ENCODE peak calls at places on chromosomes 4 and X, in five cellular contexts. One of them, this sample, is unnamed.
A peak's percentile ranks its signal among the peaks of the same experiment; 100 is the strongest.

GRCh38 chr4:140252144-140252741 is 98.3 kb upstream of the MAML3 start:
- DNase-seq in NCI-H510A treated with DMSO at 0.1 percent for 48 hours: peak; percentile 42
- DNase-seq in bronchial epithelial cell: no peak
- DNase-seq in activated naive CD8-positive, alpha-beta T cell treated with anti-CD3 and anti-CD28 coated beads for 36 hours: no peak
- DNase-seq in posterior vena cava: no peak
- DNase-seq in this sample: no peak

GRCh38 chrX:42422961-42423360 is 355.0 kb downstream of the PPP1R2C start:
- DNase-seq in NCI-H510A treated with DMSO at 0.1 percent for 48 hours: no peak
- DNase-seq in bronchial epithelial cell: no peak
- DNase-seq in activated naive CD8-positive, alpha-beta T cell treated with anti-CD3 and anti-CD28 coated beads for 36 hours: no peak
- DNase-seq in posterior vena cava: no peak
- DNase-seq in this sample: no peak

GRCh38 chrX:52082578-52082977 is 13.6 kb upstream of the MAGED4B start:
- DNase-seq in NCI-H510A treated with DMSO at 0.1 percent for 48 hours: no peak
- DNase-seq in bronchial epithelial cell: no peak
- DNase-seq in activated naive CD8-positive, alpha-beta T cell treated with anti-CD3 and anti-CD28 coated beads for 36 hours: no peak
- DNase-seq in posterior vena cava: no peak
- DNase-seq in this sample: no peak

GRCh38 chrX:153400146-153401132 is 711 bp downstream of the PNMA6E start:
- DNase-seq in NCI-H510A treated with DMSO at 0.1 percent for 48 hours: no peak
- DNase-seq in bronchial epithelial cell: no peak
- DNase-seq in activated naive CD8-positive, alpha-beta T cell treated with anti-CD3 and anti-CD28 coated beads for 36 hours: peak; percentile 61
- DNase-seq in posterior vena cava: peak; percentile 83
- DNase-seq in this sample: peak; percentile 88

GRCh38 chr4:36677122-36677521 is 395.7 kb downstream of the DTHD1 start:
- DNase-seq in NCI-H510A treated with DMSO at 0.1 percent for 48 hours: no peak
- DNase-seq in bronchial epithelial cell: peak; percentile 18
- DNase-seq in activated naive CD8-positive, alpha-beta T cell treated with anti-CD3 and anti-CD28 coated beads for 36 hours: no peak
- DNase-seq in posterior vena cava: no peak
- DNase-seq in this sample: no peak

GRCh38 chr4:159352609-159353008 is 249.7 kb downstream of the RAPGEF2 start:
- DNase-seq in NCI-H510A treated with DMSO at 0.1 percent for 48 hours: no peak
- DNase-seq in bronchial epithelial cell: no peak
- DNase-seq in activated naive CD8-positive, alpha-beta T cell treated with anti-CD3 and anti-CD28 coated beads for 36 hours: no peak
- DNase-seq in posterior vena cava: no peak
- DNase-seq in this sample: no peak

GRCh38 chr4:156941940-156942548 is 29.6 kb downstream of the PDGFC start:
- DNase-seq in NCI-H510A treated with DMSO at 0.1 percent for 48 hours: peak; percentile 44
- DNase-seq in bronchial epithelial cell: peak; percentile 94
- DNase-seq in activated naive CD8-positive, alpha-beta T cell treated with anti-CD3 and anti-CD28 coated beads for 36 hours: no peak
- DNase-seq in posterior vena cava: peak; percentile 69
- DNase-seq in this sample: peak; percentile 78

GRCh38 chr4:5770051-5770450 is 59.0 kb downstream of the EVC start:
- DNase-seq in NCI-H510A treated with DMSO at 0.1 percent for 48 hours: no peak
- DNase-seq in bronchial epithelial cell: no peak
- DNase-seq in activated naive CD8-positive, alpha-beta T cell treated with anti-CD3 and anti-CD28 coated beads for 36 hours: no peak
- DNase-seq in posterior vena cava: no peak
- DNase-seq in this sample: no peak

GRCh38 chr4:577499-578450 is 1.7 kb upstream of the TMEM271 start:
- DNase-seq in NCI-H510A treated with DMSO at 0.1 percent for 48 hours: no peak
- DNase-seq in bronchial epithelial cell: peak; percentile 29
- DNase-seq in activated naive CD8-positive, alpha-beta T cell treated with anti-CD3 and anti-CD28 coated beads for 36 hours: peak; percentile 43
- DNase-seq in posterior vena cava: no peak
- DNase-seq in this sample: peak; percentile 39

GRCh38 chrX:46788902-46789301 is 30.0 kb upstream of the SLC9A7 start:
- DNase-seq in NCI-H510A treated with DMSO at 0.1 percent for 48 hours: no peak
- DNase-seq in bronchial epithelial cell: no peak
- DNase-seq in activated naive CD8-positive, alpha-beta T cell treated with anti-CD3 and anti-CD28 coated beads for 36 hours: no peak
- DNase-seq in posterior vena cava: no peak
- DNase-seq in this sample: peak; percentile 51

GRCh38 chrX:106718709-106719108 is 7.8 kb upstream of the RNF128 start:
- DNase-seq in NCI-H510A treated with DMSO at 0.1 percent for 48 hours: no peak
- DNase-seq in bronchial epithelial cell: no peak
- DNase-seq in activated naive CD8-positive, alpha-beta T cell treated with anti-CD3 and anti-CD28 coated beads for 36 hours: no peak
- DNase-seq in posterior vena cava: no peak
- DNase-seq in this sample: no peak

GRCh38 chrX:68443155-68443868 is 10.0 kb upstream of the OPHN1 start:
- DNase-seq in NCI-H510A treated with DMSO at 0.1 percent for 48 hours: no peak
- DNase-seq in bronchial epithelial cell: no peak
- DNase-seq in activated naive CD8-positive, alpha-beta T cell treated with anti-CD3 and anti-CD28 coated beads for 36 hours: no peak
- DNase-seq in posterior vena cava: no peak
- DNase-seq in this sample: no peak

GRCh38 chr4:48985976-48986653 is at the start of gene CWH43:
- DNase-seq in NCI-H510A treated with DMSO at 0.1 percent for 48 hours: no peak
- DNase-seq in bronchial epithelial cell: no peak
- DNase-seq in activated naive CD8-positive, alpha-beta T cell treated with anti-CD3 and anti-CD28 coated beads for 36 hours: no peak
- DNase-seq in posterior vena cava: no peak
- DNase-seq in this sample: no peak

GRCh38 chr4:1318046-1318375 is 28.3 kb downstream of the MAEA start:
- DNase-seq in NCI-H510A treated with DMSO at 0.1 percent for 48 hours: no peak
- DNase-seq in bronchial epithelial cell: no peak
- DNase-seq in activated naive CD8-positive, alpha-beta T cell treated with anti-CD3 and anti-CD28 coated beads for 36 hours: no peak
- DNase-seq in posterior vena cava: no peak
- DNase-seq in this sample: no peak

GRCh38 chr4:25350561-25350960 is 26.5 kb upstream of the ANAPC4 start:
- DNase-seq in NCI-H510A treated with DMSO at 0.1 percent for 48 hours: no peak
- DNase-seq in bronchial epithelial cell: no peak
- DNase-seq in activated naive CD8-positive, alpha-beta T cell treated with anti-CD3 and anti-CD28 coated beads for 36 hours: no peak
- DNase-seq in posterior vena cava: no peak
- DNase-seq in this sample: no peak

GRCh38 chr4:40251366-40251765 is 54.5 kb downstream of the RHOH start:
- DNase-seq in NCI-H510A treated with DMSO at 0.1 percent for 48 hours: no peak
- DNase-seq in bronchial epithelial cell: peak; percentile 98
- DNase-seq in activated naive CD8-positive, alpha-beta T cell treated with anti-CD3 and anti-CD28 coated beads for 36 hours: no peak
- DNase-seq in posterior vena cava: no peak
- DNase-seq in this sample: no peak

GRCh38 chr4:153522800-153523089 is 56.6 kb downstream of the TMEM131L start:
- DNase-seq in NCI-H510A treated with DMSO at 0.1 percent for 48 hours: no peak
- DNase-seq in bronchial epithelial cell: no peak
- DNase-seq in activated naive CD8-positive, alpha-beta T cell treated with anti-CD3 and anti-CD28 coated beads for 36 hours: peak; percentile 68
- DNase-seq in posterior vena cava: no peak
- DNase-seq in this sample: no peak

GRCh38 chrX:68041110-68041509 is 392.2 kb downstream of the OPHN1 start:
- DNase-seq in NCI-H510A treated with DMSO at 0.1 percent for 48 hours: no peak
- DNase-seq in bronchial epithelial cell: no peak
- DNase-seq in activated naive CD8-positive, alpha-beta T cell treated with anti-CD3 and anti-CD28 coated beads for 36 hours: no peak
- DNase-seq in posterior vena cava: no peak
- DNase-seq in this sample: peak; percentile 48

GRCh38 chr4:99723555-99724450 is 66.2 kb upstream of the C4orf54 start:
- DNase-seq in NCI-H510A treated with DMSO at 0.1 percent for 48 hours: peak; percentile 22
- DNase-seq in bronchial epithelial cell: peak; percentile 97
- DNase-seq in activated naive CD8-positive, alpha-beta T cell treated with anti-CD3 and anti-CD28 coated beads for 36 hours: no peak
- DNase-seq in posterior vena cava: no peak
- DNase-seq in this sample: no peak

GRCh38 chrX:7068939-7069367 is 78.6 kb upstream of the STS start:
- DNase-seq in NCI-H510A treated with DMSO at 0.1 percent for 48 hours: no peak
- DNase-seq in bronchial epithelial cell: no peak
- DNase-seq in activated naive CD8-positive, alpha-beta T cell treated with anti-CD3 and anti-CD28 coated beads for 36 hours: no peak
- DNase-seq in posterior vena cava: no peak
- DNase-seq in this sample: peak; percentile 21

GRCh38 chr4:136863756-136864155 is 668.5 kb downstream of the PCDH18 start:
- DNase-seq in NCI-H510A treated with DMSO at 0.1 percent for 48 hours: peak; percentile 3
- DNase-seq in bronchial epithelial cell: no peak
- DNase-seq in activated naive CD8-positive, alpha-beta T cell treated with anti-CD3 and anti-CD28 coated beads for 36 hours: no peak
- DNase-seq in posterior vena cava: no peak
- DNase-seq in this sample: peak; percentile 14

GRCh38 chr4:185566972-185567749 is 31.9 kb upstream of the PDLIM3 start:
- DNase-seq in NCI-H510A treated with DMSO at 0.1 percent for 48 hours: no peak
- DNase-seq in bronchial epithelial cell: peak; percentile 35
- DNase-seq in activated naive CD8-positive, alpha-beta T cell treated with anti-CD3 and anti-CD28 coated beads for 36 hours: no peak
- DNase-seq in posterior vena cava: no peak
- DNase-seq in this sample: no peak

GRCh38 chrX:29257516-29257915 is 670.3 kb downstream of the IL1RAPL1 start:
- DNase-seq in NCI-H510A treated with DMSO at 0.1 percent for 48 hours: no peak
- DNase-seq in bronchial epithelial cell: no peak
- DNase-seq in activated naive CD8-positive, alpha-beta T cell treated with anti-CD3 and anti-CD28 coated beads for 36 hours: no peak
- DNase-seq in posterior vena cava: no peak
- DNase-seq in this sample: no peak

GRCh38 chrX:68440940-68441339 is 7.6 kb upstream of the OPHN1 start:
- DNase-seq in NCI-H510A treated with DMSO at 0.1 percent for 48 hours: no peak
- DNase-seq in bronchial epithelial cell: peak; percentile 30
- DNase-seq in activated naive CD8-positive, alpha-beta T cell treated with anti-CD3 and anti-CD28 coated beads for 36 hours: no peak
- DNase-seq in posterior vena cava: no peak
- DNase-seq in this sample: peak; percentile 70

GRCh38 chrX:141733371-141733770 is 34.8 kb upstream of the SPANXD start:
- DNase-seq in NCI-H510A treated with DMSO at 0.1 percent for 48 hours: no peak
- DNase-seq in bronchial epithelial cell: no peak
- DNase-seq in activated naive CD8-positive, alpha-beta T cell treated with anti-CD3 and anti-CD28 coated beads for 36 hours: no peak
- DNase-seq in posterior vena cava: no peak
- DNase-seq in this sample: no peak

GRCh38 chr4:70443329-70443728 is 28.7 kb upstream of the MUC7 start:
- DNase-seq in NCI-H510A treated with DMSO at 0.1 percent for 48 hours: no peak
- DNase-seq in bronchial epithelial cell: no peak
- DNase-seq in activated naive CD8-positive, alpha-beta T cell treated with anti-CD3 and anti-CD28 coated beads for 36 hours: no peak
- DNase-seq in posterior vena cava: no peak
- DNase-seq in this sample: no peak

GRCh38 chr4:7822858-7823257 is 116.8 kb downstream of the AFAP1 start:
- DNase-seq in NCI-H510A treated with DMSO at 0.1 percent for 48 hours: no peak
- DNase-seq in bronchial epithelial cell: no peak
- DNase-seq in activated naive CD8-positive, alpha-beta T cell treated with anti-CD3 and anti-CD28 coated beads for 36 hours: no peak
- DNase-seq in posterior vena cava: no peak
- DNase-seq in this sample: no peak

GRCh38 chrX:85084770-85085393 is 81.2 kb downstream of the APOOL start:
- DNase-seq in NCI-H510A treated with DMSO at 0.1 percent for 48 hours: peak; percentile 30
- DNase-seq in bronchial epithelial cell: peak; percentile 33
- DNase-seq in activated naive CD8-positive, alpha-beta T cell treated with anti-CD3 and anti-CD28 coated beads for 36 hours: no peak
- DNase-seq in posterior vena cava: no peak
- DNase-seq in this sample: peak; percentile 49

GRCh38 chr4:168394556-168394955 is 76.0 kb upstream of the DDX60 start:
- DNase-seq in NCI-H510A treated with DMSO at 0.1 percent for 48 hours: no peak
- DNase-seq in bronchial epithelial cell: no peak
- DNase-seq in activated naive CD8-positive, alpha-beta T cell treated with anti-CD3 and anti-CD28 coated beads for 36 hours: no peak
- DNase-seq in posterior vena cava: no peak
- DNase-seq in this sample: no peak

GRCh38 chrX:8191022-8191421 is 20.0 kb upstream of the VCX2 start:
- DNase-seq in NCI-H510A treated with DMSO at 0.1 percent for 48 hours: no peak
- DNase-seq in bronchial epithelial cell: peak; percentile 89
- DNase-seq in activated naive CD8-positive, alpha-beta T cell treated with anti-CD3 and anti-CD28 coated beads for 36 hours: no peak
- DNase-seq in posterior vena cava: no peak
- DNase-seq in this sample: no peak

GRCh38 chrX:70921709-70922352 is 9.1 kb downstream of the SLC7A3 start:
- DNase-seq in NCI-H510A treated with DMSO at 0.1 percent for 48 hours: no peak
- DNase-seq in bronchial epithelial cell: no peak
- DNase-seq in activated naive CD8-positive, alpha-beta T cell treated with anti-CD3 and anti-CD28 coated beads for 36 hours: no peak
- DNase-seq in posterior vena cava: no peak
- DNase-seq in this sample: no peak

GRCh38 chrX:17052210-17052609 is 105.8 kb downstream of the REPS2 start:
- DNase-seq in NCI-H510A treated with DMSO at 0.1 percent for 48 hours: no peak
- DNase-seq in bronchial epithelial cell: peak; percentile 75
- DNase-seq in activated naive CD8-positive, alpha-beta T cell treated with anti-CD3 and anti-CD28 coated beads for 36 hours: no peak
- DNase-seq in posterior vena cava: no peak
- DNase-seq in this sample: no peak

GRCh38 chrX:1178580-1179057 is 33.8 kb downstream of the CRLF2 start:
- DNase-seq in NCI-H510A treated with DMSO at 0.1 percent for 48 hours: no peak
- DNase-seq in bronchial epithelial cell: peak; percentile 32
- DNase-seq in activated naive CD8-positive, alpha-beta T cell treated with anti-CD3 and anti-CD28 coated beads for 36 hours: no peak
- DNase-seq in posterior vena cava: no peak
- DNase-seq in this sample: no peak

GRCh38 chr4:73823756-73824155 is 12.7 kb upstream of the CXCL6 start:
- DNase-seq in NCI-H510A treated with DMSO at 0.1 percent for 48 hours: no peak
- DNase-seq in bronchial epithelial cell: no peak
- DNase-seq in activated naive CD8-positive, alpha-beta T cell treated with anti-CD3 and anti-CD28 coated beads for 36 hours: no peak
- DNase-seq in posterior vena cava: no peak
- DNase-seq in this sample: no peak

GRCh38 chr4:137312257-137312656 is 220.0 kb downstream of the PCDH18 start:
- DNase-seq in NCI-H510A treated with DMSO at 0.1 percent for 48 hours: no peak
- DNase-seq in bronchial epithelial cell: peak; percentile 27
- DNase-seq in activated naive CD8-positive, alpha-beta T cell treated with anti-CD3 and anti-CD28 coated beads for 36 hours: no peak
- DNase-seq in posterior vena cava: no peak
- DNase-seq in this sample: no peak

GRCh38 chr4:38663021-38663800 is 788 bp upstream of the KLF3 start:
- DNase-seq in NCI-H510A treated with DMSO at 0.1 percent for 48 hours: peak; percentile 66
- DNase-seq in bronchial epithelial cell: peak; percentile 52
- DNase-seq in activated naive CD8-positive, alpha-beta T cell treated with anti-CD3 and anti-CD28 coated beads for 36 hours: peak; percentile 66
- DNase-seq in posterior vena cava: peak; percentile 89
- DNase-seq in this sample: no peak

GRCh38 chr4:64729561-64729960 is 320.3 kb upstream of the TECRL start:
- DNase-seq in NCI-H510A treated with DMSO at 0.1 percent for 48 hours: no peak
- DNase-seq in bronchial epithelial cell: no peak
- DNase-seq in activated naive CD8-positive, alpha-beta T cell treated with anti-CD3 and anti-CD28 coated beads for 36 hours: no peak
- DNase-seq in posterior vena cava: no peak
- DNase-seq in this sample: no peak

This sample was measured in HAP-1.